ENCODE peak calls at places on chromosomes 7 and 10, in six cellular contexts. One of them, this sample, is unnamed. For H3K9me3, the result is how much of the 10 kb centered on the place peaks cover.

GRCh38 chr7:158065340-158065739 is 522.3 kb downstream of the PTPRN2 start:
- DNase-seq in tibial nerve: no peak
- DNase-seq in heart right ventricle: no peak
- DNase-seq in esophagus squamous epithelium: no peak
- DNase-seq in OCI-LY7: no peak
- DNase-seq in fibroblast of lung: no peak
- DNase-seq in this sample: no peak

GRCh38 chr10:7260412-7260900 is 150.4 kb downstream of the SFMBT2 start:
- DNase-seq in OCI-LY7: peak
- DNase-seq in tibial nerve: peak
- DNase-seq in esophagus squamous epithelium: peak
- DNase-seq in fibroblast of lung: peak
- DNase-seq in heart right ventricle: no peak
- DNase-seq in this sample: no peak

GRCh38 chr7:156099085-156099484 is 286.8 kb upstream of the SHH start:
- DNase-seq in heart right ventricle: no peak
- DNase-seq in OCI-LY7: no peak
- DNase-seq in tibial nerve: no peak
- DNase-seq in fibroblast of lung: no peak
- DNase-seq in esophagus squamous epithelium: no peak
- DNase-seq in this sample: no peak

GRCh38 chr7:45701701-45702460 is 127.7 kb downstream of the ADCY1 start:
- DNase-seq in fibroblast of lung: no peak
- DNase-seq in tibial nerve: no peak
- DNase-seq in esophagus squamous epithelium: no peak
- DNase-seq in heart right ventricle: no peak
- DNase-seq in OCI-LY7: no peak
- DNase-seq in this sample: peak

GRCh38 chr10:122786269-122786668 is 59.4 kb downstream of the CUZD1 start:
- DNase-seq in tibial nerve: no peak
- DNase-seq in esophagus squamous epithelium: no peak
- DNase-seq in heart right ventricle: no peak
- DNase-seq in fibroblast of lung: peak
- DNase-seq in OCI-LY7: peak
- DNase-seq in this sample: no peak

GRCh38 chr7:131792311-131792710 is 235.9 kb upstream of the PODXL start:
- DNase-seq in esophagus squamous epithelium: no peak
- DNase-seq in OCI-LY7: no peak
- DNase-seq in fibroblast of lung: no peak
- DNase-seq in tibial nerve: no peak
- DNase-seq in heart right ventricle: no peak
- DNase-seq in this sample: no peak

GRCh38 chr10:24952146-24952700 is at the start of gene PRTFDC1:
- DNase-seq in fibroblast of lung: peak
- DNase-seq in esophagus squamous epithelium: no peak
- DNase-seq in tibial nerve: peak
- DNase-seq in heart right ventricle: peak
- DNase-seq in OCI-LY7: no peak
- DNase-seq in this sample: no peak

GRCh38 chr10:58932126-58932525 is 244.3 kb upstream of the PHYHIPL start:
- DNase-seq in OCI-LY7: no peak
- DNase-seq in fibroblast of lung: peak
- DNase-seq in esophagus squamous epithelium: no peak
- DNase-seq in heart right ventricle: no peak
- DNase-seq in tibial nerve: no peak
- DNase-seq in this sample: no peak

GRCh38 chr7:151730591-151730990 is 146.3 kb downstream of the PRKAG2 start:
- DNase-seq in heart right ventricle: no peak
- DNase-seq in tibial nerve: no peak
- DNase-seq in fibroblast of lung: no peak
- DNase-seq in esophagus squamous epithelium: no peak
- DNase-seq in OCI-LY7: no peak
- DNase-seq in this sample: no peak

GRCh38 chr10:131083915-131084790 is 227.4 kb downstream of the TCERG1L start:
- DNase-seq in fibroblast of lung: no peak
- DNase-seq in heart right ventricle: no peak
- DNase-seq in tibial nerve: no peak
- DNase-seq in esophagus squamous epithelium: no peak
- DNase-seq in OCI-LY7: no peak
- DNase-seq in this sample: no peak
- H3K9me3 ChIP-seq in fibroblast of lung: under half
- H3K9me3 ChIP-seq in heart right ventricle: under half
- H3K9me3 ChIP-seq in tibial nerve: under half
- H3K9me3 ChIP-seq in esophagus squamous epithelium: under half
- H3K9me3 ChIP-seq in OCI-LY7: under half
- H3K9me3 ChIP-seq in this sample: under half

GRCh38 chr7:129605038-129605437 is 6.5 kb upstream of the NRF1 start:
- DNase-seq in fibroblast of lung: no peak
- DNase-seq in OCI-LY7: no peak
- DNase-seq in tibial nerve: no peak
- DNase-seq in esophagus squamous epithelium: no peak
- DNase-seq in heart right ventricle: no peak
- DNase-seq in this sample: no peak

GRCh38 chr7:129605960-129606644 is 5.4 kb upstream of the NRF1 start:
- DNase-seq in OCI-LY7: no peak
- DNase-seq in heart right ventricle: no peak
- DNase-seq in tibial nerve: no peak
- DNase-seq in fibroblast of lung: no peak
- DNase-seq in esophagus squamous epithelium: no peak
- DNase-seq in this sample: no peak

GRCh38 chr7:129609666-129610065 is 1.9 kb upstream of the NRF1 start:
- DNase-seq in heart right ventricle: no peak
- DNase-seq in tibial nerve: no peak
- DNase-seq in esophagus squamous epithelium: no peak
- DNase-seq in fibroblast of lung: peak
- DNase-seq in OCI-LY7: no peak
- DNase-seq in this sample: no peak

GRCh38 chr7:129606801-129607200 is 4.7 kb upstream of the NRF1 start:
- DNase-seq in OCI-LY7: peak
- DNase-seq in heart right ventricle: no peak
- DNase-seq in fibroblast of lung: no peak
- DNase-seq in esophagus squamous epithelium: no peak
- DNase-seq in tibial nerve: peak
- DNase-seq in this sample: no peak

GRCh38 chr7:129607471-129608120 is 3.9 kb upstream of the NRF1 start:
- DNase-seq in heart right ventricle: no peak
- DNase-seq in fibroblast of lung: no peak
- DNase-seq in OCI-LY7: peak
- DNase-seq in tibial nerve: no peak
- DNase-seq in esophagus squamous epithelium: no peak
- DNase-seq in this sample: no peak
- TF ChIP-seq CTCF in heart right ventricle: peak
- TF ChIP-seq CTCF in fibroblast of lung: peak
- TF ChIP-seq CTCF in OCI-LY7: peak
- TF ChIP-seq CTCF in tibial nerve: no peak
- TF ChIP-seq CTCF in esophagus squamous epithelium: no peak
- TF ChIP-seq CTCF in this sample: no peak

DNA sequence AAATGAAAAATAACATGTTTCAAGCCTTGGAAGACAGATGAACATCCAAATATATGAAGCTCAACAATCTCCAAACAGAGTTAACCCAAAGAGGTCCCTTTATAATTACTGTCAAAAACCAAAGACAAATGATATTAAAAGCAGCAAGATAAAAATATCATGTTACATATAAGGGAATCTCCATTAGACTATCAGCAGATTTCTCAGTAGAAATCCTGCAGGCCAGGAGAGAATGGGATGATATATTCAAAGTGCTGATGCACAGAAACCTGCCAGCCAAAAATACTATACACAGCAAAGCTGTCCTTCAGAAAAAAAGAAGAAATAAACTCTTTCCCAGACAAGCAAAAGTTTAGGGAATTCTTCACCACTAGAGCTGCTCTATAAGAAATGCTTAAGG is 41.0 kb downstream of the AASS start:
- DNase-seq in fibroblast of lung: no peak
- DNase-seq in esophagus squamous epithelium: no peak
- DNase-seq in OCI-LY7: no peak
- DNase-seq in heart right ventricle: no peak
- DNase-seq in tibial nerve: no peak
- DNase-seq in this sample: no peak
- H3K9me3 ChIP-seq in fibroblast of lung: under half
- H3K9me3 ChIP-seq in esophagus squamous epithelium: under half
- H3K9me3 ChIP-seq in OCI-LY7: under half
- H3K9me3 ChIP-seq in heart right ventricle: under half
- H3K9me3 ChIP-seq in tibial nerve: under half
- H3K9me3 ChIP-seq in this sample: under half

GRCh38 chr7:70435634-70436033 is 696.3 kb upstream of the GALNT17 start:
- DNase-seq in fibroblast of lung: no peak
- DNase-seq in esophagus squamous epithelium: no peak
- DNase-seq in heart right ventricle: no peak
- DNase-seq in tibial nerve: no peak
- DNase-seq in OCI-LY7: no peak
- DNase-seq in this sample: no peak

GRCh38 chr7:70432567-70433001 is 699.4 kb upstream of the GALNT17 start:
- DNase-seq in esophagus squamous epithelium: no peak
- DNase-seq in heart right ventricle: no peak
- DNase-seq in tibial nerve: no peak
- DNase-seq in OCI-LY7: no peak
- DNase-seq in fibroblast of lung: no peak
- DNase-seq in this sample: no peak

GRCh38 chr7:70436815-70437350 is 695.1 kb upstream of the GALNT17 start:
- DNase-seq in esophagus squamous epithelium: no peak
- DNase-seq in OCI-LY7: no peak
- DNase-seq in fibroblast of lung: no peak
- DNase-seq in tibial nerve: no peak
- DNase-seq in heart right ventricle: no peak
- DNase-seq in this sample: no peak

GRCh38 chr7:70434821-70435220 is 697.1 kb upstream of the GALNT17 start:
- DNase-seq in esophagus squamous epithelium: no peak
- DNase-seq in heart right ventricle: no peak
- DNase-seq in fibroblast of lung: no peak
- DNase-seq in OCI-LY7: no peak
- DNase-seq in tibial nerve: no peak
- DNase-seq in this sample: no peak

GRCh38 chr7:70434376-70434775 is 697.6 kb upstream of the GALNT17 start:
- DNase-seq in tibial nerve: no peak
- DNase-seq in heart right ventricle: no peak
- DNase-seq in fibroblast of lung: no peak
- DNase-seq in OCI-LY7: no peak
- DNase-seq in esophagus squamous epithelium: no peak
- DNase-seq in this sample: no peak
- TF ChIP-seq CTCF in tibial nerve: no peak
- TF ChIP-seq CTCF in heart right ventricle: no peak
- TF ChIP-seq CTCF in fibroblast of lung: peak
- TF ChIP-seq CTCF in OCI-LY7: peak
- TF ChIP-seq CTCF in esophagus squamous epithelium: no peak
- TF ChIP-seq CTCF in this sample: no peak

GRCh38 chr7:63008366-63008765 is 990.3 kb upstream of the ZNF722 start:
- DNase-seq in tibial nerve: no peak
- DNase-seq in OCI-LY7: no peak
- DNase-seq in heart right ventricle: no peak
- DNase-seq in fibroblast of lung: no peak
- DNase-seq in esophagus squamous epithelium: no peak
- DNase-seq in this sample: no peak

GRCh38 chr7:63009771-63010170 is 988.9 kb upstream of the ZNF722 start:
- DNase-seq in tibial nerve: no peak
- DNase-seq in heart right ventricle: no peak
- DNase-seq in OCI-LY7: no peak
- DNase-seq in fibroblast of lung: no peak
- DNase-seq in esophagus squamous epithelium: no peak
- DNase-seq in this sample: no peak

GRCh38 chr7:63014792-63015191 is 983.9 kb upstream of the ZNF722 start:
- DNase-seq in OCI-LY7: no peak
- DNase-seq in heart right ventricle: no peak
- DNase-seq in tibial nerve: no peak
- DNase-seq in fibroblast of lung: no peak
- DNase-seq in esophagus squamous epithelium: no peak
- DNase-seq in this sample: no peak

DNA sequence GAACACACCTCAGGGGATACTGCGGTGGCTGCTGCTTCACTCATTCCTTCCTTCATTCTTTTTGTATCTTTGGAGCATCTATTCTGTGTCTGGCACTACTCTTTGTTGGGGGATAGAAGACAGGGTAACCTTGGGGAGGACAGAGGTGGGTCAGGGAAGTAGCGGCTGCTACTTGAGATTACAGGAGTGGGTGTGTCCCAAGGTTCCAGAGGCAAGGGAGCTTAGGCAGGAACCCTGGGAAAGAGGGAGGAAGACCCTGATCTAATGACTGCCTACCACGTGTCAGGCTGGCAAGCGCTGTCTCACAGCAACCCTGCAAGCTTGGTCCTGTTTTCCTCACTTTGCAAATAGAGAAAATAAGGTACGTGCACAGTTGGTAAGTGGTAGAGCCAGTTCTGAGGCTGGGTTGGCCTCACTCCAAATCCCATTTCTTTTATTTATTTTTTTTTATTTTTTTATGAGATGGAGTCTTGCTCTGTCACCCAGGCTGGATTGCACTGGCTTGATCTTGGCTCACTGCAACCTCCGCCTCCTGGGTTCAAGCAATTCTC is 985.9 kb upstream of the ZNF722 start:
- DNase-seq in fibroblast of lung: no peak
- DNase-seq in esophagus squamous epithelium: no peak
- DNase-seq in heart right ventricle: no peak
- DNase-seq in OCI-LY7: no peak
- DNase-seq in tibial nerve: no peak
- DNase-seq in this sample: no peak
- H3K9me3 ChIP-seq in fibroblast of lung: under half
- H3K9me3 ChIP-seq in esophagus squamous epithelium: half or more
- H3K9me3 ChIP-seq in heart right ventricle: under half
- H3K9me3 ChIP-seq in OCI-LY7: under half
- H3K9me3 ChIP-seq in tibial nerve: under half
- H3K9me3 ChIP-seq in this sample: under half

This sample was measured in vagina.